ENCODE peak calls at places on chromosomes 16 and 17, in eight cellular contexts. E, Q, K, Y, G, C, D and X are unnamed samples.

GRCh38 chr16:85383836-85384825 is 229.0 kb upstream of the GSE1 start:
- DNase-seq in E (no peak), Q (peak; percentile 94), K (no peak), Y (no peak), G (no peak), C (no peak), D (no peak), X (no peak)

GRCh38 chr17:82297280-82297803 is 20.1 kb downstream of the CD7 start:
- DNase-seq in E (peak; percentile 95), Q (peak; percentile 79), K (peak; percentile 91), Y (peak; percentile 37), G (peak; percentile 88), C (peak; percentile 84), D (no peak), X (peak; percentile 65)

GRCh38 chr16:55539049-55539448 is 27.4 kb upstream of the CAPNS2 start:
- DNase-seq in E (no peak), Q (peak; percentile 65), K (no peak), Y (no peak), G (no peak), C (no peak), D (no peak), X (no peak)

GRCh38 chr16:84647830-84648594 is at the start of gene KLHL36:
- DNase-seq in E (peak; percentile 26), Q (no peak), K (peak; percentile 73), Y (no peak), G (peak; percentile 59), C (peak; percentile 33), D (no peak), X (no peak)

GRCh38 chr17:82330322-82331239 is 3.0 kb downstream of the SECTM1 start:
- DNase-seq in E (peak; percentile 50), Q (peak; percentile 19), K (no peak), Y (no peak), G (peak; percentile 10), C (peak; percentile 23), D (no peak), X (no peak)

GRCh38 chr16:64933890-64934289 is 188.0 kb downstream of the CDH11 start:
- DNase-seq in E (no peak), Q (no peak), K (no peak), Y (no peak), G (no peak), C (no peak), D (no peak), X (no peak)

GRCh38 chr16:86322283-86322682 is 188.0 kb upstream of the FOXF1 start:
- DNase-seq in E (no peak), Q (no peak), K (no peak), Y (no peak), G (no peak), C (no peak), D (no peak), X (no peak)

GRCh38 chr17:41768682-41769288 is 17.7 kb downstream of the JUP start:
- DNase-seq in E (no peak), Q (no peak), K (no peak), Y (no peak), G (no peak), C (no peak), D (no peak), X (no peak)

GRCh38 chr16:54633943-54634362 is 296.7 kb upstream of the IRX5 start:
- DNase-seq in E (no peak), Q (peak; percentile 36), K (no peak), Y (no peak), G (no peak), C (peak; percentile 21), D (peak; percentile 39), X (no peak)

GRCh38 chr17:79982986-79983385 is 52.7 kb downstream of the TBC1D16 start:
- DNase-seq in E (no peak), Q (no peak), K (peak; percentile 11), Y (no peak), G (no peak), C (no peak), D (no peak), X (no peak)

GRCh38 chr17:80260791-80261158 is at the start of gene RNF213:
- DNase-seq in E (no peak), Q (no peak), K (peak; percentile 56), Y (no peak), G (peak; percentile 62), C (peak; percentile 6), D (no peak), X (no peak)

GRCh38 chr16:63447121-63447520 is 1410.9 kb upstream of the CDH8 start:
- DNase-seq in E (no peak), Q (no peak), K (no peak), Y (no peak), G (no peak), C (no peak), D (no peak), X (no peak)

GRCh38 chr16:68444058-68444657 is 4.2 kb downstream of the SMPD3 start:
- DNase-seq in E (peak; percentile 9), Q (peak; percentile 39), K (no peak), Y (no peak), G (no peak), C (peak; percentile 44), D (no peak), X (no peak)

GRCh38 chr16:23519282-23519681 is 9.0 kb upstream of the GGA2 start:
- DNase-seq in E (no peak), Q (no peak), K (no peak), Y (no peak), G (no peak), C (no peak), D (no peak), X (no peak)

GRCh38 chr17:1645207-1646171 is at the start of gene SCARF1:
- DNase-seq in E (no peak), Q (no peak), K (no peak), Y (no peak), G (no peak), C (peak; percentile 88), D (no peak), X (no peak)

DNA sequence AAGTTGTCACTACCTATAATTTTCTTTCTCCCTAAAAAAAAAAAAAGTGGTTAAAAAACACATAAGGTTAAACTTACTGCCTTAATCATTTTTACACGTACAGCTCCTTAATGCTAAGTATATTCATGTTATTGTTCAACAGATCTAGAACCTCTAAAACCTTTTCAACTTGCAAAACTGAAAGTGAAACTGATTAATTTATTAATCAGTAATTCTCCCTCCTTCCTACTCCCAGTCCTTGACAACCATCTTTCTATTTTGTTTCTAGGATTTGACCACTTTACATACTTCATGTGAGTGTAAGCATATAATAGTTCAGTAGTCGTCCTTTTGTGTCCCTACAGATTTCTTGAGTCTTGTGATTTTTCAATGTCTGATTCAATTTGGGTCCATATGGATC is 251.4 kb upstream of the KIF2B start:
- DNase-seq in E (no peak), Q (no peak), K (no peak), Y (no peak), G (no peak), C (no peak), D (no peak), X (no peak)
- TF ChIP-seq CTCF in E (no peak), Q (no peak), K (no peak), Y (no peak), G (no peak), C (no peak), D (no peak), X (no peak)

GRCh38 chr17:13338421-13338820 is 263.3 kb downstream of the HS3ST3A1 start:
- DNase-seq in E (no peak), Q (no peak), K (no peak), Y (no peak), G (no peak), C (no peak), D (no peak), X (no peak)

GRCh38 chr17:13337171-13337570 is 264.6 kb downstream of the HS3ST3A1 start:
- DNase-seq in E (no peak), Q (no peak), K (no peak), Y (no peak), G (no peak), C (no peak), D (no peak), X (no peak)

GRCh38 chr17:13333661-13334060 is 268.1 kb downstream of the HS3ST3A1 start:
- DNase-seq in E (no peak), Q (no peak), K (no peak), Y (no peak), G (no peak), C (no peak), D (no peak), X (no peak)

GRCh38 chr17:13334374-13334773 is 267.4 kb downstream of the HS3ST3A1 start:
- DNase-seq in E (no peak), Q (no peak), K (no peak), Y (no peak), G (no peak), C (no peak), D (no peak), X (no peak)

DNA sequence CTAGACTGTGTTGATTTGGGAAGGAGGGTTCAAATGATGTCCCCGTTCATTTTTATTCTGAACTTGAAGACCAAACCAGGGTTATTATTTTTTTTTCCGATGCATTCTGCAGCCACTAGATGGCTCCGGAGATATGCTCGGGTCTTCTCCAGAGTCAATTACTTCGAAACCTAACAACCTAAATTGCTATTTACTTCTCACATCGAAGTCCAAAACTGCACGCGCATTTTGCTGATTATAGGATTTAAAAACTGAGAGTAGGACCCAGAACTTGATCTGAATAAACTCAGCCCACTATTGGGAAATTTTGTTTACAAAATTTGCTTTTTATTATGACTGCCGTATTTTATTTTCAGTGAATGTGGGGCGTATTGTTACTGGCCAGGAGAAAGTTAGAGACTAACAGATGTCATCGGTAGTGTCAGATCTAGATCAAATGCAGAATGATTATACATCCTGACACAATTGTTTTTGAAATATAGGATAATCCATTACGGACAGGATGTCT is 263.8 kb downstream of the HS3ST3A1 start:
- DNase-seq in E (peak; percentile 60), Q (peak; percentile 57), K (no peak), Y (no peak), G (no peak), C (peak; percentile 18), D (peak; percentile 54), X (no peak)
- H3K4me3 ChIP-seq in E (peak overlapping the region; percentile 47), Q (no peak overlapping the region), K (no peak overlapping the region), Y (peak overlapping the region; percentile 32), G (no peak overlapping the region), C (no peak overlapping the region), D (peak overlapping the region; percentile 50), X (no peak overlapping the region)

DNA sequence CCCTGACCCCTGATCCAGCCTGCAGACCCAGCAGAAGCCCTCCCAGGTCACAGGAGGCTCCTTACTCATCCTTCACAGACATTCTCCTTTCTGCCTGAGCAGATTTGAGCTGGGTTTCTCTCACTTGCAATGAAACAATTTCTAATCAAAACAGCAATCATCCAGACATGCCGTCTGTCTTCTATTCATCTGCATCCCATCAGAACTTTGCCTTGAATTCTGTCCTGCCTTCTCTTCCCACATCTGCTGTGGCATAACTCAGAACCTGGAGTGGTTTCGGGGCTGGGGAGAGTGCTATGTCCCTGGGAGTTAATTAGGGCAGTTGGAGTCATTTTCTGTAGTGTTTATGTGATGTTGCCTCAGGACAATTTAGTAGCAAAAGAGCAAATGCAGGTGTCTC is 278.6 kb downstream of the CBLN1 start:
- DNase-seq in E (no peak), Q (no peak), K (no peak), Y (no peak), G (no peak), C (no peak), D (no peak), X (no peak)
- TF ChIP-seq CTCF in E (no peak), Q (no peak), K (no peak), Y (no peak), G (no peak), C (no peak), D (no peak), X (no peak)

DNA sequence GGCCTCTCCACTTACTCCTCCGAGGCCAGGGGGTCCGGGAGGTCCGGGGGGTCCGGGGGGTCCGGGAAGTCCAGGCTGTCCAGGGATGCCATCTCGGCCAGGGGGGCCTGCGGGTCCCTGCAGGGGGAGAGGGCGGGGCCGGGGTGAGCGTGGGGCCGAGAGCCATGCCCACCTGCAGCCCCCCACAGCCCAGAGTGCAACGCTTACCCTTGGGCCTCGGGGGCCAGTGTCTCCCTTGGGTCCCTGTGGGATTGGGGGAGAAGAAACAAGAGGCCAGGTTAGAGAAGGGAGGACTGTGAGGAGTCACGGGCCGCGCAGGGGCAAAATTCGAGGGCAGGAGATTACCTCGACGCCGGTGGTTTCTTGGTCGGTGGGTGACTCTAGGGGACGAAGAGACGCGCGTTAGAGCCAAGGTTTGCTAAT is 2.2 kb downstream of the COL1A1 start:
- DNase-seq in E (no peak), Q (no peak), K (no peak), Y (no peak), G (peak; percentile 20), C (no peak), D (no peak), X (no peak)
- H3K4me3 ChIP-seq in E (peak overlapping the region; percentile 99), Q (peak overlapping the region; percentile 50), K (peak overlapping the region; percentile 96), Y (peak overlapping the region; percentile 97), G (no peak overlapping the region), C (no peak overlapping the region), D (peak overlapping the region; percentile 75), X (no peak overlapping the region)